ENCODE peak calls at places on chromosomes 6 and 20, in nine cellular contexts. O, C, B, U, M, P, L, G and T are unnamed samples.

GRCh38 chr6:28969129-28969528 is 36.0 kb downstream of the ZNF311 start:
- DNase-seq in O (no peak), C (no peak), B (no peak), U (no peak), M (no peak), P (no peak), L (no peak), G (no peak), T (no peak)

GRCh38 chr6:1516742-1517520 is 92.8 kb upstream of the FOXC1 start:
- DNase-seq in O (no peak), C (no peak), B (no peak), U (no peak), M (no peak), P (no peak), L (no peak), G (no peak), T (no peak)

GRCh38 chr20:1440024-1440423 is 26.6 kb downstream of the NSFL1C start:
- DNase-seq in O (no peak), C (peak), B (no peak), U (peak), M (peak), P (no peak), L (no peak), G (no peak), T (no peak)

GRCh38 chr6:157151989-157152388 is 171.3 kb downstream of the TMEM242 start:
- DNase-seq in O (no peak), C (no peak), B (no peak), U (no peak), M (peak), P (no peak), L (no peak), G (no peak), T (no peak)

GRCh38 chr6:39765508-39766065 is 26.6 kb upstream of the DAAM2 start:
- DNase-seq in O (no peak), C (no peak), B (no peak), U (no peak), M (no peak), P (no peak), L (no peak), G (no peak), T (no peak)

GRCh38 chr20:21050710-21051109 is 55.4 kb downstream of the LINC00237 start:
- DNase-seq in O (no peak), C (no peak), B (no peak), U (no peak), M (no peak), P (no peak), L (no peak), G (no peak), T (no peak)

GRCh38 chr6:89956182-89956581 is 61.9 kb downstream of the GJA10 start:
- DNase-seq in O (no peak), C (no peak), B (no peak), U (no peak), M (no peak), P (no peak), L (no peak), G (no peak), T (no peak)

GRCh38 chr6:158033077-158033750 is 51.6 kb downstream of the SYNJ2 start:
- DNase-seq in O (no peak), C (no peak), B (peak), U (no peak), M (no peak), P (peak), L (no peak), G (no peak), T (peak)

GRCh38 chr20:1122388-1123315 is 4.2 kb downstream of the PSMF1 start:
- DNase-seq in O (peak), C (peak), B (peak), U (peak), M (no peak), P (no peak), L (peak), G (peak), T (no peak)

GRCh38 chr20:21609221-21609620 is 95.4 kb upstream of the NKX2-2 start:
- DNase-seq in O (no peak), C (peak), B (no peak), U (no peak), M (no peak), P (no peak), L (no peak), G (no peak), T (no peak)

GRCh38 chr20:9397928-9398327 is 116.5 kb upstream of the LAMP5 start:
- DNase-seq in O (no peak), C (no peak), B (no peak), U (no peak), M (no peak), P (no peak), L (peak), G (peak), T (no peak)

GRCh38 chr6:154229796-154230195 is 126.8 kb downstream of the IPCEF1 start:
- DNase-seq in O (no peak), C (no peak), B (no peak), U (no peak), M (no peak), P (no peak), L (no peak), G (no peak), T (no peak)

GRCh38 chr20:24488800-24489175 is 19.4 kb downstream of the SYNDIG1 start:
- DNase-seq in O (no peak), C (no peak), B (no peak), U (no peak), M (no peak), P (no peak), L (no peak), G (no peak), T (no peak)

GRCh38 chr20:37228111-37228510 is 33.5 kb downstream of the GHRH start:
- DNase-seq in O (no peak), C (no peak), B (no peak), U (no peak), M (no peak), P (no peak), L (no peak), G (no peak), T (no peak)

GRCh38 chr6:146700078-146700686 is 101.4 kb downstream of the ADGB start:
- DNase-seq in O (peak), C (peak), B (peak), U (peak), M (peak), P (peak), L (peak), G (peak), T (peak)

GRCh38 chr20:33281550-33282146 is 1.4 kb upstream of the BPIFB1 start:
- DNase-seq in O (no peak), C (no peak), B (no peak), U (no peak), M (no peak), P (no peak), L (no peak), G (no peak), T (no peak)

GRCh38 chr6:167140589-167141474 is 16.9 kb downstream of the GPR31 start:
- DNase-seq in O (no peak), C (peak), B (peak), U (no peak), M (no peak), P (no peak), L (no peak), G (no peak), T (no peak)

GRCh38 chr6:132937466-132937906 is 123.1 kb downstream of the RPS12 start:
- DNase-seq in O (peak), C (peak), B (peak), U (peak), M (peak), P (no peak), L (peak), G (no peak), T (no peak)

GRCh38 chr6:20946037-20946436 is 411.8 kb downstream of the CDKAL1 start:
- DNase-seq in O (no peak), C (peak), B (no peak), U (peak), M (no peak), P (no peak), L (no peak), G (no peak), T (no peak)

GRCh38 chr20:39605908-39606307 is 643.8 kb downstream of the DHX35 start:
- DNase-seq in O (no peak), C (no peak), B (no peak), U (no peak), M (no peak), P (no peak), L (no peak), G (no peak), T (no peak)

GRCh38 chr20:50020283-50020682 is 37.5 kb downstream of the SNAI1 start:
- DNase-seq in O (no peak), C (no peak), B (no peak), U (no peak), M (no peak), P (no peak), L (peak), G (no peak), T (no peak)
- TF ChIP-seq EP300 in O (no peak), C (no peak), B (no peak), U (no peak), M (no peak), P (no peak), L (no peak), G (no peak), T (no peak)

GRCh38 chr6:107121266-107121665 is 6.0 kb upstream of the BEND3 start:
- DNase-seq in O (no peak), C (no peak), B (no peak), U (peak), M (no peak), P (no peak), L (no peak), G (no peak), T (no peak)

GRCh38 chr6:107121964-107122495 is 6.7 kb upstream of the BEND3 start:
- DNase-seq in O (no peak), C (no peak), B (no peak), U (no peak), M (no peak), P (no peak), L (no peak), G (no peak), T (no peak)

GRCh38 chr6:107124934-107125348 is 9.6 kb upstream of the BEND3 start:
- DNase-seq in O (no peak), C (no peak), B (peak), U (no peak), M (no peak), P (no peak), L (no peak), G (no peak), T (no peak)

GRCh38 chr6:107122748-107123147 is 7.4 kb upstream of the BEND3 start:
- DNase-seq in O (no peak), C (no peak), B (no peak), U (no peak), M (no peak), P (no peak), L (no peak), G (no peak), T (no peak)

GRCh38 chr6:107123501-107123900 is 8.2 kb upstream of the BEND3 start:
- DNase-seq in O (no peak), C (no peak), B (no peak), U (no peak), M (no peak), P (no peak), L (no peak), G (no peak), T (no peak)
- TF ChIP-seq EP300 in O (no peak), C (no peak), B (no peak), U (no peak), M (no peak), P (no peak), L (no peak), G (no peak), T (no peak)

GRCh38 chr20:7828437-7828836 is 111.8 kb downstream of the HAO1 start:
- DNase-seq in O (no peak), C (no peak), B (no peak), U (no peak), M (no peak), P (no peak), L (no peak), G (no peak), T (no peak)
- TF ChIP-seq EP300 in O (no peak), C (no peak), B (no peak), U (no peak), M (no peak), P (no peak), L (no peak), G (no peak), T (no peak)

DNA sequence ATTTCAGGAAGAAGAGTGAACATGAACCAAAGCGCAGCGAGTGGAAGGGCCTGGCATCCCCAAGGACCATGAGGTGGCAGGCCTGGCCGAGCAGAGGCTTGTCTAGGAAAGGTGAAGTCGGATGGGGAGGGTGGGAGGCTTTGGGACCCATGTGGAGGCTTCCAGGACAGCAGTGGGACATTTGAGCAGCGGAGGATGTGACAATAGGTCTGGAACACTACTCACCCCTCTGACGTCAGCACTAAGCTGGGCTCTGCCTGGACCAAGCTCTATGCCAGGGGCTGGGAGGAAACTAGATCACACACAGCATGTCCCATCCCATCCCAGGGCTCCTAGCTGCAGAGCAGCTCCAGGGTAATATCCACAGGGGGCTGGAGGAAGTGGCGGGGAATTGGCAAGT is 175.3 kb upstream of the RIN2 start:
- DNase-seq in O (no peak), C (no peak), B (no peak), U (no peak), M (no peak), P (no peak), L (no peak), G (no peak), T (no peak)
- TF ChIP-seq EP300 in O (no peak), C (no peak), B (no peak), U (no peak), M (no peak), P (no peak), L (no peak), G (no peak), T (no peak)

DNA sequence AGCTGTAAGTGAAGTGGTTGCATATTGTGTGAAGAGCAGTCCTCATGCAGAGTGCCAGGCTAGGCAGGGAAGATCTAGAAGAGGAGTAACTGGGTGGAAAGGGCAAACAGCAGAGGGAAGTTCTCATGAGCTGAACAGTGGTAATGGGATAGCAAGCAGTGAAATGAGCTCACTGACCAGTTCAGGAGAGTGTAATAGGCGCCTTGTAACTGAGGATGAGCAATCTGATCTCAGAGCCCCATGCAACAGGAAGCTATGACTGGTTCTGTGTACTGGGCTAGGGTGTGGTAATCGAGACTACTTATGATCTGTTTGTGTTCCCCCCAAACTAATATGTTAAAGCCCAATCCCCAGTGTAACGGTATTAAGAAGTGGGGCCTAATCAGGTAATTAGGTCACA is 98.6 kb downstream of the RFX6 start:
- DNase-seq in O (no peak), C (no peak), B (no peak), U (no peak), M (no peak), P (no peak), L (no peak), G (no peak), T (no peak)
- TF ChIP-seq EP300 in O (no peak), C (no peak), B (no peak), U (no peak), M (no peak), P (no peak), L (no peak), G (no peak), T (no peak)

GRCh38 chr6:38266921-38267354 is 372.8 kb downstream of the BTBD9 start:
- DNase-seq in O (no peak), C (no peak), B (no peak), U (no peak), M (peak), P (no peak), L (no peak), G (no peak), T (no peak)

GRCh38 chr6:38262041-38262440 is 377.7 kb downstream of the BTBD9 start:
- DNase-seq in O (no peak), C (peak), B (no peak), U (no peak), M (no peak), P (no peak), L (no peak), G (no peak), T (no peak)

GRCh38 chr6:38262609-38263008 is 377.1 kb downstream of the BTBD9 start:
- DNase-seq in O (no peak), C (no peak), B (no peak), U (no peak), M (no peak), P (no peak), L (no peak), G (no peak), T (no peak)

GRCh38 chr6:38261626-38262025 is 378.1 kb downstream of the BTBD9 start:
- DNase-seq in O (no peak), C (no peak), B (no peak), U (no peak), M (no peak), P (no peak), L (no peak), G (no peak), T (no peak)

GRCh38 chr6:38264605-38265004 is 375.1 kb downstream of the BTBD9 start:
- DNase-seq in O (no peak), C (peak), B (no peak), U (no peak), M (no peak), P (no peak), L (peak), G (no peak), T (no peak)
- TF ChIP-seq EP300 in O (no peak), C (no peak), B (no peak), U (no peak), M (no peak), P (no peak), L (no peak), G (no peak), T (no peak)